ENCODE peak calls at places on chromosomes 5 and 9, in seven cellular contexts. One of them, this sample, is unnamed.

GRCh38 chr5:67896312-67896985 is 319.1 kb upstream of the PIK3R1 start:
- DNase-seq in chondrocyte: no peak
- DNase-seq in fibroblast of mammary gland: no peak
- DNase-seq in AG09309: no peak
- DNase-seq in pancreas: no peak
- DNase-seq in endothelial cell of umbilical vein: no peak
- DNase-seq in GM12865: no peak
- DNase-seq in this sample: peak

GRCh38 chr5:73906277-73906676 is 280.3 kb downstream of the ARHGEF28 start:
- DNase-seq in chondrocyte: no peak
- DNase-seq in fibroblast of mammary gland: no peak
- DNase-seq in AG09309: no peak
- DNase-seq in pancreas: no peak
- DNase-seq in endothelial cell of umbilical vein: no peak
- DNase-seq in GM12865: no peak
- DNase-seq in this sample: peak

GRCh38 chr9:83986765-83987401 is 6.3 kb downstream of the RMI1 start:
- DNase-seq in chondrocyte: no peak
- DNase-seq in fibroblast of mammary gland: peak
- DNase-seq in AG09309: no peak
- DNase-seq in pancreas: no peak
- DNase-seq in endothelial cell of umbilical vein: no peak
- DNase-seq in GM12865: no peak
- DNase-seq in this sample: peak

GRCh38 chr5:39236718-39237117 is 17.4 kb upstream of the FYB1 start:
- DNase-seq in chondrocyte: no peak
- DNase-seq in fibroblast of mammary gland: no peak
- DNase-seq in AG09309: no peak
- DNase-seq in pancreas: no peak
- DNase-seq in endothelial cell of umbilical vein: no peak
- DNase-seq in GM12865: no peak
- DNase-seq in this sample: no peak

GRCh38 chr9:121649476-121650219 is 1.8 kb upstream of the DAB2IP start:
- DNase-seq in chondrocyte: peak
- DNase-seq in fibroblast of mammary gland: no peak
- DNase-seq in AG09309: no peak
- DNase-seq in pancreas: no peak
- DNase-seq in endothelial cell of umbilical vein: no peak
- DNase-seq in GM12865: no peak
- DNase-seq in this sample: no peak

GRCh38 chr5:174622067-174622466 is 102.3 kb upstream of the MSX2 start:
- DNase-seq in chondrocyte: no peak
- DNase-seq in fibroblast of mammary gland: no peak
- DNase-seq in AG09309: no peak
- DNase-seq in pancreas: no peak
- DNase-seq in endothelial cell of umbilical vein: no peak
- DNase-seq in GM12865: no peak
- DNase-seq in this sample: no peak

GRCh38 chr5:125510651-125511050 is 764.2 kb upstream of the ZNF608 start:
- DNase-seq in chondrocyte: no peak
- DNase-seq in fibroblast of mammary gland: no peak
- DNase-seq in AG09309: no peak
- DNase-seq in pancreas: no peak
- DNase-seq in endothelial cell of umbilical vein: no peak
- DNase-seq in GM12865: no peak
- DNase-seq in this sample: no peak

GRCh38 chr9:26329974-26330373 is 562.6 kb downstream of the CAAP1 start:
- DNase-seq in chondrocyte: no peak
- DNase-seq in fibroblast of mammary gland: no peak
- DNase-seq in AG09309: no peak
- DNase-seq in pancreas: peak
- DNase-seq in endothelial cell of umbilical vein: no peak
- DNase-seq in GM12865: no peak
- DNase-seq in this sample: no peak

GRCh38 chr5:127029513-127030258 is 672 bp downstream of the MARCHF3 start:
- DNase-seq in chondrocyte: peak
- DNase-seq in fibroblast of mammary gland: peak
- DNase-seq in AG09309: no peak
- DNase-seq in pancreas: peak
- DNase-seq in endothelial cell of umbilical vein: peak
- DNase-seq in GM12865: peak
- DNase-seq in this sample: peak

GRCh38 chr9:1057910-1058309 is 7.8 kb downstream of the DMRT2 start:
- DNase-seq in chondrocyte: no peak
- DNase-seq in fibroblast of mammary gland: no peak
- DNase-seq in AG09309: no peak
- DNase-seq in pancreas: no peak
- DNase-seq in endothelial cell of umbilical vein: no peak
- DNase-seq in GM12865: peak
- DNase-seq in this sample: no peak

GRCh38 chr5:91474201-91474600 is 91.1 kb upstream of the ARRDC3 start:
- DNase-seq in chondrocyte: no peak
- DNase-seq in fibroblast of mammary gland: peak
- DNase-seq in AG09309: no peak
- DNase-seq in pancreas: no peak
- DNase-seq in endothelial cell of umbilical vein: no peak
- DNase-seq in GM12865: no peak
- DNase-seq in this sample: no peak

GRCh38 chr5:54610197-54610898 is 92.8 kb downstream of the SNX18 start:
- DNase-seq in chondrocyte: no peak
- DNase-seq in fibroblast of mammary gland: no peak
- DNase-seq in AG09309: no peak
- DNase-seq in pancreas: no peak
- DNase-seq in endothelial cell of umbilical vein: peak
- DNase-seq in GM12865: peak
- DNase-seq in this sample: no peak

GRCh38 chr9:36023260-36024048 is 13.3 kb upstream of the RECK start:
- DNase-seq in chondrocyte: no peak
- DNase-seq in fibroblast of mammary gland: peak
- DNase-seq in AG09309: no peak
- DNase-seq in pancreas: peak
- DNase-seq in endothelial cell of umbilical vein: peak
- DNase-seq in GM12865: peak
- DNase-seq in this sample: peak

GRCh38 chr9:129023036-129023907 is 4.9 kb downstream of the SH3GLB2 start:
- DNase-seq in chondrocyte: no peak
- DNase-seq in fibroblast of mammary gland: peak
- DNase-seq in AG09309: peak
- DNase-seq in pancreas: peak
- DNase-seq in endothelial cell of umbilical vein: no peak
- DNase-seq in GM12865: no peak
- DNase-seq in this sample: peak

GRCh38 chr5:176780071-176780850 is 30.1 kb upstream of the UNC5A start:
- DNase-seq in chondrocyte: peak
- DNase-seq in fibroblast of mammary gland: no peak
- DNase-seq in AG09309: no peak
- DNase-seq in pancreas: no peak
- DNase-seq in endothelial cell of umbilical vein: no peak
- DNase-seq in GM12865: no peak
- DNase-seq in this sample: no peak

GRCh38 chr5:17381926-17382325 is 116.1 kb upstream of the TAF11L2 start:
- DNase-seq in chondrocyte: no peak
- DNase-seq in fibroblast of mammary gland: no peak
- DNase-seq in AG09309: no peak
- DNase-seq in pancreas: no peak
- DNase-seq in endothelial cell of umbilical vein: no peak
- DNase-seq in GM12865: no peak
- DNase-seq in this sample: no peak

GRCh38 chr5:126023894-126024575 is 399.2 kb upstream of the GRAMD2B start:
- DNase-seq in chondrocyte: no peak
- DNase-seq in fibroblast of mammary gland: no peak
- DNase-seq in AG09309: no peak
- DNase-seq in pancreas: no peak
- DNase-seq in endothelial cell of umbilical vein: no peak
- DNase-seq in GM12865: no peak
- DNase-seq in this sample: no peak

DNA sequence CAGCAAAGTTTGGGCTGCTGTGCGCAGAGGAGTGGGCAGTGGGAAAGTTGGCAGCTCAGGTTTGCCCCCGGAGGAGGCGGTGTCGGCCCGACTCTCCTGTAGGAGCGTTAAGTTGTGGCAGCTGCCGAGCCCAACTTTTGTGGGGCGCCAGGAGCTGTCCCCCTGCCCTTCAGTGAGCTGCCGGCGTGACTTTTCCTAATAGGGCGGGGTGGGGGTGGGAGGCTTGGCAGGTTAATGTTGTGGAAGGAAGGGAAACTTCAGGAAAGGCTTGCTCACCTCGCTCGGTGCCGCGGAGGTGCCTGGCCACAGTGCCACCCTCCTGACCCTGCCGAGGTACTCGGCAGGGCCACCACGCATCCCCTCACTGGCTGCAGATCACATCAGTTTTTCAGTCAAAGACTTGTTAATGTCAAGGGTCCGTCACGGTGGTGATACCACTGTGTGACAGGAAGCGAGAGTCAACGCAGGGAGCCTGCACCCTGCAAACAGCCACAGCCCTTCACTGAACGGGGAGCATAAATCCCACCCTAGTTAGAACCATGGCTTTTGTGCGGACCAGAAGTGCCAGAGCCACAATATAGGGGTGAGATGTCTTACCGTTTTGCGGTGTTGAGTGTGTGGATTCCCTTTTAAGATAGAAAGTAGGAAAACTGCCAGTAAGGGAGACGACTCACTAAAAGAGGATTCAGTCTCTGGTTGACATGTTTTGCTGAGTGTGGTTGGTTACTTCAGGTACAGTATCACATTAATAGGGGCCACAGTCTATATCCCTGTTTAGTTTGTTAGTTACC is 746 bp downstream of the LNPEP start:
- DNase-seq in chondrocyte: no peak
- DNase-seq in fibroblast of mammary gland: peak
- DNase-seq in AG09309: no peak
- DNase-seq in pancreas: peak
- DNase-seq in endothelial cell of umbilical vein: peak
- DNase-seq in GM12865: peak
- DNase-seq in this sample: peak
- TF ChIP-seq CTCF in chondrocyte: peak
- TF ChIP-seq CTCF in fibroblast of mammary gland: no peak
- TF ChIP-seq CTCF in AG09309: no peak
- TF ChIP-seq CTCF in pancreas: no peak
- TF ChIP-seq CTCF in endothelial cell of umbilical vein: peak
- TF ChIP-seq CTCF in GM12865: peak
- TF ChIP-seq CTCF in this sample: no peak

DNA sequence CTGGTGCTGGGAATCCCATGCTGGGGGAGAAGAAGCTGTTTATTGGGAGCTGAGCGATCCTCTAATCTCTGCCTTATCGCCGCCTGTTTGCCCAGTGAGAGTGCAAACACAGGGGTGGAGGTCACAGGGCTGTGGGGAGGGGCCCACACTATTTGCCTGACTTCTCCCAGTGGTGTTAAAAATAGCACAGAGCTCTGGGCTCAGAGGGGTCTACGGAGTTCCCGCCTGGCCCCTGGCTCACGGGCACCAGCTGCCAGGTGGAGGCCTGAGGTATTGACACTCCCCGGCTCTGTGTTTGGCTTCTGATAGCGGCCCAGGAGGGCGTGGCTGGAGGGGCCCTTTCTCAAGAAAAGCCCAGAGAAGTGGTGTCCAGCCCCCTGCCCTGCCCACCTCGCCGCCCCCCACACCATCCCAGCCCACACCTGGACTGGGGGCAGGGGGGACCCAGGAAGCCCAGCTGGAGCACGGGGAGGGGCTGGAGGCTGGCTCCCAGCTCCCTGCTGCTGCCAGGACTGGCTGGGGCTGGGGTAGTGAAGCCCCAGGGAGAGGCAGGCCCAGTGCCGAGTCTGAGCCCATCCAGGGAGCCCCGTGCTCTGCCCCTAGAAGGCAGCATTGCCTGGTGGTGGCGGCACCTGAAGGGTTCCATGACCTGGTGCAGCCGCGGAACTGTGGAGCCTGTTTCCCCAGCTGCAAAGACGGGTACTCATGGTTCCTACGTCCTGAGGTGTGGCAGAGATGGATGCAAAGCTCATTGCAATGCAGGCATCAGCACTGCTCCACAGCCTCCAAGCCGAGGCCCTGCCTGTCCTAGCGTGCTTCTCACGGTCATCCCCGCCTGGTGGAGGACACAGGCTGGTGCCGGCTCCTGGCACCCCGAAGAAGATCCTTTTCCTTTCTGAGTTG is 35.7 kb upstream of the EGFL7 start:
- DNase-seq in chondrocyte: no peak
- DNase-seq in fibroblast of mammary gland: no peak
- DNase-seq in AG09309: no peak
- DNase-seq in pancreas: peak
- DNase-seq in endothelial cell of umbilical vein: no peak
- DNase-seq in GM12865: no peak
- DNase-seq in this sample: no peak
- TF ChIP-seq CTCF in chondrocyte: no peak
- TF ChIP-seq CTCF in fibroblast of mammary gland: no peak
- TF ChIP-seq CTCF in AG09309: peak
- TF ChIP-seq CTCF in pancreas: peak
- TF ChIP-seq CTCF in endothelial cell of umbilical vein: peak
- TF ChIP-seq CTCF in GM12865: no peak
- TF ChIP-seq CTCF in this sample: no peak

GRCh38 chr9:33124716-33125378 is 42.3 kb downstream of the B4GALT1 start:
- DNase-seq in chondrocyte: no peak
- DNase-seq in fibroblast of mammary gland: peak
- DNase-seq in AG09309: no peak
- DNase-seq in pancreas: no peak
- DNase-seq in endothelial cell of umbilical vein: no peak
- DNase-seq in GM12865: no peak
- DNase-seq in this sample: no peak
- TF ChIP-seq CTCF in chondrocyte: peak
- TF ChIP-seq CTCF in fibroblast of mammary gland: no peak
- TF ChIP-seq CTCF in AG09309: no peak
- TF ChIP-seq CTCF in pancreas: no peak
- TF ChIP-seq CTCF in endothelial cell of umbilical vein: no peak
- TF ChIP-seq CTCF in GM12865: no peak
- TF ChIP-seq CTCF in this sample: no peak

DNA sequence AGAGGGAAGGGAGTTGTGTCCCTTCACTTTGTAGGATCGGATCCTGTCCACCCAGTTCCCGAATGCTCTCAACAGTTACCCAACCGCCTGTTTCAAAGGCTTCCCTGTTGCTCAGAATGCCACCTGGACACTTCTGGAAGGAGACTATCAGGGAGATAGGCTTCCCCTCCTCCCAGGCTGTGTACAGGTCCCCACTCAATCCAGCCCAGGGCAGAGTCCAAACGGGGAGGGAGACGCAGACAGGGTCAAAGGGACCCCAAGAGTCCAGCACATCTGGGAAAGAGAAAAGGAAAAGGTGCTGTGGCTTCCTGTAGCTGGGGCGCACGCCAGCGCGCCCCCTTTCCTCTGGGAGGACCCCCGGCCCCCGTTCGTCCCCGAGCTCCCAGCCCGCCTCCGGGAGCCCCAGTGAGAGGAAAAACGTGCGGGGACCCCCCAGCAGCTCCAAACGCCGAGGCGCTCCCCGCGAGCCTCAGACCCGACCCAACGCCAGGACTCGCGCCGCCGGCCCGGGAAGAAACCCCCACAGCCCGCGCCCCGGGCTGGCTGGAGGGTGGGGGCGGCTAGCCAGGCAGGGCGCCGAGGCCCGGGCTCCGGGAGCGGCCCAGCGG is 640 bp downstream of the SURF4 start:
- DNase-seq in chondrocyte: no peak
- DNase-seq in fibroblast of mammary gland: peak
- DNase-seq in AG09309: no peak
- DNase-seq in pancreas: no peak
- DNase-seq in endothelial cell of umbilical vein: peak
- DNase-seq in GM12865: peak
- DNase-seq in this sample: peak
- TF ChIP-seq CTCF in chondrocyte: peak
- TF ChIP-seq CTCF in fibroblast of mammary gland: no peak
- TF ChIP-seq CTCF in AG09309: no peak
- TF ChIP-seq CTCF in pancreas: no peak
- TF ChIP-seq CTCF in endothelial cell of umbilical vein: no peak
- TF ChIP-seq CTCF in GM12865: no peak
- TF ChIP-seq CTCF in this sample: no peak

GRCh38 chr5:93062548-93062947 is 518.5 kb downstream of the NR2F1-AS1 start:
- DNase-seq in chondrocyte: no peak
- DNase-seq in fibroblast of mammary gland: peak
- DNase-seq in AG09309: no peak
- DNase-seq in pancreas: no peak
- DNase-seq in endothelial cell of umbilical vein: peak
- DNase-seq in GM12865: peak
- DNase-seq in this sample: peak
- TF ChIP-seq CTCF in chondrocyte: peak
- TF ChIP-seq CTCF in fibroblast of mammary gland: peak
- TF ChIP-seq CTCF in AG09309: no peak
- TF ChIP-seq CTCF in pancreas: no peak
- TF ChIP-seq CTCF in endothelial cell of umbilical vein: no peak
- TF ChIP-seq CTCF in GM12865: no peak
- TF ChIP-seq CTCF in this sample: no peak

This sample was measured in MCF 10A.